ENCODE peak calls at places on chromosomes 3 and 15, in five cellular contexts. P is tibial artery, B is glomerular endothelial cell, V is NCI-H1694 treated with DMSO at 0.1 percent for 48 hours, X is fibroblast of the aortic adventitia. W is an unnamed sample.

GRCh38 chr3:112376996-112377395 is 44.0 kb downstream of the CD200 start:
- DNase-seq in X (peak), P (no peak), B (peak), V (no peak), W (peak)

GRCh38 chr3:127697531-127698240 is 24.9 kb downstream of the ABTB1 start:
- DNase-seq in V (peak), X (peak), P (peak), B (no peak), W (peak)

GRCh38 chr3:151226088-151226563 is 23.1 kb upstream of the GPR171 start:
- DNase-seq in X (peak), P (no peak), V (no peak), B (no peak), W (no peak)

GRCh38 chr3:14522129-14522691 is 17.9 kb downstream of the GRIP2 start:
- DNase-seq in V (no peak), B (no peak), X (no peak), P (peak), W (no peak)

GRCh38 chr15:26771917-26772587 is 814 bp downstream of the GABRB3 start:
- DNase-seq in B (no peak), X (no peak), V (no peak), P (no peak), W (no peak)

GRCh38 chr15:65962187-65962586 is 92.9 kb downstream of the RAB11A start:
- DNase-seq in V (no peak), X (no peak), P (no peak), B (no peak), W (no peak)

GRCh38 chr3:117692416-117692995 is 982.9 kb downstream of the TUSC7 start:
- DNase-seq in X (peak), P (no peak), V (no peak), B (no peak), W (peak)

GRCh38 chr3:117150628-117151027 is 441.0 kb downstream of the TUSC7 start:
- DNase-seq in X (no peak), B (no peak), V (no peak), P (no peak), W (no peak)

GRCh38 chr3:66037330-66037985 is 1.3 kb downstream of the MAGI1 start:
- DNase-seq in V (no peak), B (no peak), P (peak), X (peak), W (no peak)

GRCh38 chr15:70505411-70505919 is 257.9 kb downstream of the UACA start:
- DNase-seq in X (peak), P (no peak), B (no peak), V (no peak), W (peak)

GRCh38 chr15:57784081-57784488 is 77.6 kb downstream of the POLR2M start:
- DNase-seq in X (peak), B (no peak), P (no peak), V (no peak), W (peak)